ENCODE peak calls at places on chromosomes 2 and 18, in eight cellular contexts. R is endodermal cell, U is KBM-7, Q is iris pigment epithelial cell, Y is ACHN, O is HTR-8/SVneo, N is T follicular helper cell, G is NCI-H2081. B is an unnamed sample.

GRCh38 chr18:59921384-59921891 is 21.6 kb downstream of the PMAIP1 start:
- DNase-seq in R (no peak), U (peak; percentile 90), Q (no peak), Y (no peak), O (no peak), N (no peak), G (no peak), B (no peak)

GRCh38 chr2:207819839-207820784 is 50.4 kb upstream of the FZD5 start:
- DNase-seq in R (peak; percentile 29), U (no peak), Q (no peak), Y (peak; percentile 97), O (no peak), N (no peak), G (no peak), B (no peak)

GRCh38 chr2:45301307-45302010 is 292.2 kb upstream of the SIX2 start:
- DNase-seq in R (no peak), U (no peak), Q (no peak), Y (no peak), O (no peak), N (no peak), G (peak; percentile 95), B (peak; percentile 35)

GRCh38 chr2:17918789-17919188 is 40.3 kb downstream of the KCNS3 start:
- DNase-seq in R (peak; percentile 62), U (peak; percentile 37), Q (no peak), Y (peak; percentile 35), O (no peak), N (no peak), G (no peak), B (peak; percentile 6)

GRCh38 chr2:8575011-8575750 is 106.7 kb upstream of the ID2 start:
- DNase-seq in R (no peak), U (peak; percentile 73), Q (no peak), Y (no peak), O (no peak), N (peak; percentile 25), G (no peak), B (peak; percentile 55)

GRCh38 chr2:66434679-66435548 is at the start of gene MEIS1:
- DNase-seq in R (peak; percentile 92), U (peak; percentile 97), Q (peak; percentile 97), Y (peak; percentile 89), O (peak; percentile 82), N (no peak), G (peak; percentile 90), B (peak; percentile 60)

GRCh38 chr2:231816327-231817026 is 30.2 kb downstream of the COPS7B start:
- DNase-seq in R (no peak), U (no peak), Q (no peak), Y (no peak), O (no peak), N (no peak), G (no peak), B (no peak)

GRCh38 chr2:157168501-157168900 is 89.0 kb upstream of the GALNT5 start:
- DNase-seq in R (no peak), U (no peak), Q (no peak), Y (no peak), O (no peak), N (no peak), G (peak; percentile 66), B (no peak)

GRCh38 chr2:27428978-27429541 is 629 bp downstream of the NRBP1 start:
- DNase-seq in R (peak; percentile 96), U (peak; percentile 82), Q (peak; percentile 88), Y (peak; percentile 90), O (peak; percentile 91), N (peak; percentile 48), G (peak; percentile 80), B (peak; percentile 81)

GRCh38 chr2:190847504-190848201 is 33.0 kb upstream of the GLS start:
- DNase-seq in R (no peak), U (no peak), Q (peak; percentile 81), Y (no peak), O (no peak), N (no peak), G (no peak), B (no peak)

GRCh38 chr2:20594048-20594750 is 56.7 kb downstream of the HS1BP3 start:
- DNase-seq in R (peak; percentile 36), U (no peak), Q (no peak), Y (no peak), O (no peak), N (no peak), G (no peak), B (no peak)

GRCh38 chr2:18209934-18210639 is 331.6 kb downstream of the KCNS3 start:
- DNase-seq in R (no peak), U (no peak), Q (peak; percentile 84), Y (no peak), O (peak; percentile 69), N (no peak), G (peak; percentile 38), B (no peak)

GRCh38 chr2:120436885-120437603 is 91.1 kb downstream of the INHBB start:
- DNase-seq in R (peak; percentile 94), U (peak; percentile 35), Q (peak; percentile 31), Y (peak; percentile 54), O (peak; percentile 56), N (no peak), G (peak; percentile 51), B (peak; percentile 43)

GRCh38 chr2:132902626-132903025 is 232.6 kb upstream of the LYPD1 start:
- DNase-seq in R (no peak), U (no peak), Q (no peak), Y (no peak), O (no peak), N (no peak), G (no peak), B (no peak)

GRCh38 chr2:98026292-98026691 is 30.5 kb upstream of the TMEM131 start:
- DNase-seq in R (no peak), U (no peak), Q (no peak), Y (no peak), O (no peak), N (no peak), G (no peak), B (peak; percentile 48)

GRCh38 chr2:41933035-41933429 is 114.8 kb upstream of the PKDCC start:
- DNase-seq in R (no peak), U (no peak), Q (peak; percentile 23), Y (no peak), O (no peak), N (no peak), G (no peak), B (no peak)

GRCh38 chr2:121887513-121888188 is 132.2 kb downstream of the TSN start:
- DNase-seq in R (no peak), U (no peak), Q (no peak), Y (no peak), O (no peak), N (no peak), G (no peak), B (no peak)

GRCh38 chr2:216222650-216223352 is 113.7 kb downstream of the XRCC5 start:
- DNase-seq in R (peak; percentile 72), U (no peak), Q (peak; percentile 36), Y (peak; percentile 46), O (no peak), N (no peak), G (no peak), B (peak; percentile 49)

GRCh38 chr2:22536131-22536530 is 848.8 kb upstream of the KLHL29 start:
- DNase-seq in R (no peak), U (no peak), Q (peak; percentile 1), Y (peak; percentile 38), O (peak; percentile 5), N (no peak), G (no peak), B (no peak)

GRCh38 chr2:99771691-99772333 is 282.0 kb upstream of the REV1 start:
- DNase-seq in R (no peak), U (peak; percentile 54), Q (no peak), Y (no peak), O (no peak), N (no peak), G (no peak), B (no peak)

GRCh38 chr18:58687871-58688308 is 16.6 kb downstream of the MALT1 start:
- DNase-seq in R (no peak), U (no peak), Q (no peak), Y (no peak), O (no peak), N (peak; percentile 52), G (no peak), B (no peak)